ENCODE peak calls at places on chromosome 5, in eight cellular contexts. One of them, this sample, is unnamed.

GRCh38 chr5:146947181-146947941 is 68.8 kb upstream of the PPP2R2B start:
- DNase-seq in lower leg skin: no peak
- DNase-seq in heart left ventricle: no peak
- DNase-seq in left ventricle myocardium inferior: no peak
- DNase-seq in WERI-Rb-1: peak; percentile 37
- DNase-seq in A549: peak; percentile 1
- DNase-seq in thoracic aorta: no peak
- DNase-seq in fibroblast of lung: no peak
- DNase-seq in this sample: no peak

GRCh38 chr5:64229163-64229774 is 63.6 kb downstream of the RNF180 start:
- DNase-seq in lower leg skin: no peak
- DNase-seq in heart left ventricle: no peak
- DNase-seq in left ventricle myocardium inferior: no peak
- DNase-seq in WERI-Rb-1: no peak
- DNase-seq in A549: peak; percentile 33
- DNase-seq in thoracic aorta: no peak
- DNase-seq in fibroblast of lung: peak; percentile 60
- DNase-seq in this sample: peak; percentile 13

GRCh38 chr5:36696059-36696673 is 89.8 kb downstream of the SLC1A3 start:
- DNase-seq in lower leg skin: peak; percentile 90
- DNase-seq in heart left ventricle: peak; percentile 63
- DNase-seq in left ventricle myocardium inferior: peak; percentile 54
- DNase-seq in WERI-Rb-1: peak; percentile 67
- DNase-seq in A549: peak; percentile 55
- DNase-seq in thoracic aorta: no peak
- DNase-seq in fibroblast of lung: peak; percentile 70
- DNase-seq in this sample: peak; percentile 61

GRCh38 chr5:168865973-168866372 is 286.8 kb upstream of the PANK3 start:
- DNase-seq in lower leg skin: no peak
- DNase-seq in heart left ventricle: no peak
- DNase-seq in left ventricle myocardium inferior: no peak
- DNase-seq in WERI-Rb-1: peak; percentile 38
- DNase-seq in A549: no peak
- DNase-seq in thoracic aorta: no peak
- DNase-seq in fibroblast of lung: no peak
- DNase-seq in this sample: no peak

GRCh38 chr5:6757414-6757969 is 44.3 kb downstream of the TENT4A start:
- DNase-seq in lower leg skin: no peak
- DNase-seq in heart left ventricle: peak; percentile 10
- DNase-seq in left ventricle myocardium inferior: no peak
- DNase-seq in WERI-Rb-1: no peak
- DNase-seq in A549: no peak
- DNase-seq in thoracic aorta: no peak
- DNase-seq in fibroblast of lung: no peak
- DNase-seq in this sample: no peak

GRCh38 chr5:141649056-141649688 is 2.0 kb downstream of the FCHSD1 start:
- DNase-seq in lower leg skin: no peak
- DNase-seq in heart left ventricle: no peak
- DNase-seq in left ventricle myocardium inferior: no peak
- DNase-seq in WERI-Rb-1: no peak
- DNase-seq in A549: no peak
- DNase-seq in thoracic aorta: no peak
- DNase-seq in fibroblast of lung: no peak
- DNase-seq in this sample: no peak

GRCh38 chr5:67009028-67009427 is 187.6 kb downstream of the CD180 start:
- DNase-seq in lower leg skin: no peak
- DNase-seq in heart left ventricle: no peak
- DNase-seq in left ventricle myocardium inferior: no peak
- DNase-seq in WERI-Rb-1: no peak
- DNase-seq in A549: no peak
- DNase-seq in thoracic aorta: no peak
- DNase-seq in fibroblast of lung: no peak
- DNase-seq in this sample: no peak

GRCh38 chr5:132378580-132378979 is 9.1 kb downstream of the SLC22A5 start:
- DNase-seq in lower leg skin: peak; percentile 40
- DNase-seq in heart left ventricle: no peak
- DNase-seq in left ventricle myocardium inferior: no peak
- DNase-seq in WERI-Rb-1: peak; percentile 39
- DNase-seq in A549: no peak
- DNase-seq in thoracic aorta: no peak
- DNase-seq in fibroblast of lung: no peak
- DNase-seq in this sample: no peak

GRCh38 chr5:76690704-76691469 is 25.0 kb upstream of the F2R start:
- DNase-seq in lower leg skin: no peak
- DNase-seq in heart left ventricle: no peak
- DNase-seq in left ventricle myocardium inferior: no peak
- DNase-seq in WERI-Rb-1: no peak
- DNase-seq in A549: no peak
- DNase-seq in thoracic aorta: no peak
- DNase-seq in fibroblast of lung: peak; percentile 87
- DNase-seq in this sample: no peak

GRCh38 chr5:151093476-151093889 is 12.6 kb upstream of the TNIP1 start:
- DNase-seq in lower leg skin: no peak
- DNase-seq in heart left ventricle: no peak
- DNase-seq in left ventricle myocardium inferior: no peak
- DNase-seq in WERI-Rb-1: no peak
- DNase-seq in A549: no peak
- DNase-seq in thoracic aorta: no peak
- DNase-seq in fibroblast of lung: peak; percentile 96
- DNase-seq in this sample: peak; percentile 61
- TF ChIP-seq CTCF in lower leg skin: no peak
- TF ChIP-seq CTCF in heart left ventricle: no peak
- TF ChIP-seq CTCF in left ventricle myocardium inferior: no peak
- TF ChIP-seq CTCF in WERI-Rb-1: no peak
- TF ChIP-seq CTCF in A549: no peak
- TF ChIP-seq CTCF in thoracic aorta: no peak
- TF ChIP-seq CTCF in fibroblast of lung: peak; percentile 31
- TF ChIP-seq CTCF in this sample: peak; percentile 32

DNA sequence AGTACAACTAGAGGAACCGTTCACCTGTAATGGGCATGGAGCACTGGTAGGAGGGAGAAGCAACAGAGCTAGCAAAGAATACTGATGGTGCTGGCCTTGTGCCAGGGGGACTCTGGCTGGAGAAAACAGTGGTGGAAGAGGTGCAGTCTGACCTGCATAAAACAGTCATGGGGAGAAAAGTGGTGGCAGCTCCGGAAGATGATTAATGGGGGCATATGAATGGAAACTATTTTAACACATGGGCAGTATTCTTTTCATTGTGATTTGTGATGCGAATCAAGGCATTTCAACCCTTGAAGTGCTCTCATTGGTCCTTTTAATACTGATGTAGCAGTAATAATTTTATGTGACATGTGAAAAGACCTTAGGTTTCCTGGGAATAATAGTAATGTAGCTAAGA is 219.6 kb downstream of the ADAMTS6 start:
- DNase-seq in lower leg skin: no peak
- DNase-seq in heart left ventricle: peak; percentile 30
- DNase-seq in left ventricle myocardium inferior: no peak
- DNase-seq in WERI-Rb-1: no peak
- DNase-seq in A549: no peak
- DNase-seq in thoracic aorta: no peak
- DNase-seq in fibroblast of lung: no peak
- DNase-seq in this sample: no peak
- H3K4me3 ChIP-seq in lower leg skin: no peak overlapping the region
- H3K4me3 ChIP-seq in heart left ventricle: no peak overlapping the region
- H3K4me3 ChIP-seq in left ventricle myocardium inferior: no peak overlapping the region
- H3K4me3 ChIP-seq in WERI-Rb-1: no peak overlapping the region
- H3K4me3 ChIP-seq in A549: no peak overlapping the region
- H3K4me3 ChIP-seq in thoracic aorta: peak overlapping the region; percentile 46
- H3K4me3 ChIP-seq in fibroblast of lung: no peak overlapping the region
- H3K4me3 ChIP-seq in this sample: no peak overlapping the region

DNA sequence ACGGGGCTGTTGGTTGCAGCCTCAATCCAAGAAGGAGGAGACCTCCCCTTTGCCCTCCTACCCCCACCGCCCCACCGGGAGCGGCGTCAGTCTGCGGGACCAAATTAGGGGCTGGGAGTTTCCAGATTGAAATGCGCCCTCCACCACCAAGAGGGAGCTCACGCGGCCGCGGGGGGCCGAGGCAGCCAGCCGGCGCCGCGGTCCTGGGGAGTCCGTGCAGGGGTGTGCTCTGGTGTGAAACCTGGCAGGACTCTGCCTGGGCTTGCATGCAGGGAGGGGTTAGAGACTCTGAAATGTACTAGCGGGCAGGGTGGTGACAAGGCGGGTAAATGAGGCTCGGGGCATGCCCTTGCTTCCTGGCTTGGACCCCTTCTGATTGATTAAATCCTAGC is 989 bp upstream of the FBN2 start:
- DNase-seq in lower leg skin: no peak
- DNase-seq in heart left ventricle: peak; percentile 34
- DNase-seq in left ventricle myocardium inferior: peak; percentile 18
- DNase-seq in WERI-Rb-1: no peak
- DNase-seq in A549: peak; percentile 18
- DNase-seq in thoracic aorta: no peak
- DNase-seq in fibroblast of lung: peak; percentile 13
- DNase-seq in this sample: no peak
- TF ChIP-seq CTCF in lower leg skin: no peak
- TF ChIP-seq CTCF in heart left ventricle: no peak
- TF ChIP-seq CTCF in left ventricle myocardium inferior: no peak
- TF ChIP-seq CTCF in WERI-Rb-1: no peak
- TF ChIP-seq CTCF in A549: no peak
- TF ChIP-seq CTCF in thoracic aorta: no peak
- TF ChIP-seq CTCF in fibroblast of lung: peak; percentile 5
- TF ChIP-seq CTCF in this sample: no peak

DNA sequence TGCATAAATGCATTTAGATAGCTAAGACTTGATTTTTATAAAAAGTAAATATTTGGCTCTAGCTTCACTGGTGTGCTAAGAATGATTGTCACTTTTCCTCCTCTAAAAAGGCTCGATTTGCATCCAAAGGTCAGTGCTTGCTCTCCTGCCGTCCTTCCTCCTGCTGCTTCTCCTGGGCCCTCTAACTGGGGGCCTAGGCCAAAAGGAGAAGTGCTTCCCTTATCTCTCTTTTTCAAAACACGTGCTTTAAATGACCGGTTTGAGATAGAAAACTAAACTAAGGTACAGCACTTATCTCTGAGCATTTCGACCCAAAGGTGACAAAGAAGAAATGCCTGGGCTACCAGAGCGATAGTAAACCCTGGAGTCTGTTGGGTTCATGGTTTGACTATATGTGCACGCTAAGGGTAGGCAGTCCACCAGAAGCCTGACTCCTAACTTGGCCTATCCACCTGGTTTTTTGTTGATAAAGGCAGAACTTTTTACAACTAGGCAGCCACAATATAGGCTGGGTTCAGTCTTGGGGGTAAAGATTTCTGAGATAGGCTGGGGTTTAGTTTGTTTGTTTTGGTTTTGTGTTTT is 3.9 kb downstream of the NR2F1-AS1 start:
- DNase-seq in lower leg skin: no peak
- DNase-seq in heart left ventricle: no peak
- DNase-seq in left ventricle myocardium inferior: no peak
- DNase-seq in WERI-Rb-1: no peak
- DNase-seq in A549: no peak
- DNase-seq in thoracic aorta: no peak
- DNase-seq in fibroblast of lung: no peak
- DNase-seq in this sample: no peak
- H3K4me3 ChIP-seq in lower leg skin: no peak overlapping the region
- H3K4me3 ChIP-seq in heart left ventricle: no peak overlapping the region
- H3K4me3 ChIP-seq in left ventricle myocardium inferior: no peak overlapping the region
- H3K4me3 ChIP-seq in WERI-Rb-1: no peak overlapping the region
- H3K4me3 ChIP-seq in A549: no peak overlapping the region
- H3K4me3 ChIP-seq in thoracic aorta: no peak overlapping the region
- H3K4me3 ChIP-seq in fibroblast of lung: peak overlapping the region; percentile 17
- H3K4me3 ChIP-seq in this sample: no peak overlapping the region

DNA sequence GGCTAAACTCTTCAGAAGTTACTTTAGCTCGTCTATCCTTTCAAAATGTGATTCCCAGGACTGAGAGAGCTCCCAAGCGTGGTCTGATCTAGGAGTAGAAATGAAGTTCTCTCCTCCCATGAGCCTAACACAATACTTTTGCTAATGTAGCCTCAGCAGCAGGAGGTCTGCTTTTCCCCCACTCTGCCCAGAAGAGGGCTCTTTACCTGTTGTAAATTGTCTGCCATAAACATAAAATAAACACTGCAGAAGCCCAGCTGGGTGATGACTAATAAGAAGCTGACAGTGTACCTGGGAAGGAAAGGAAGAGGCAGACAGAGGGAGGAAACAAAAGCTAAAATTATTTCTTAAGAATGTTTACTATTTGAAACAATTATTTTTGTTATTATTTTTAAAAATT is 15.4 kb downstream of the SLC36A3 start:
- DNase-seq in lower leg skin: no peak
- DNase-seq in heart left ventricle: no peak
- DNase-seq in left ventricle myocardium inferior: no peak
- DNase-seq in WERI-Rb-1: no peak
- DNase-seq in A549: no peak
- DNase-seq in thoracic aorta: no peak
- DNase-seq in fibroblast of lung: no peak
- DNase-seq in this sample: no peak
- TF ChIP-seq CTCF in lower leg skin: no peak
- TF ChIP-seq CTCF in heart left ventricle: no peak
- TF ChIP-seq CTCF in left ventricle myocardium inferior: no peak
- TF ChIP-seq CTCF in WERI-Rb-1: no peak
- TF ChIP-seq CTCF in A549: no peak
- TF ChIP-seq CTCF in thoracic aorta: no peak
- TF ChIP-seq CTCF in fibroblast of lung: no peak
- TF ChIP-seq CTCF in this sample: no peak

GRCh38 chr5:14440598-14441401 is 140.8 kb upstream of the OTULINL start:
- DNase-seq in lower leg skin: peak; percentile 89
- DNase-seq in heart left ventricle: peak; percentile 77
- DNase-seq in left ventricle myocardium inferior: peak; percentile 72
- DNase-seq in WERI-Rb-1: peak; percentile 68
- DNase-seq in A549: no peak
- DNase-seq in thoracic aorta: no peak
- DNase-seq in fibroblast of lung: peak; percentile 95
- DNase-seq in this sample: peak; percentile 85
- H3K4me3 ChIP-seq in lower leg skin: peak overlapping the region; percentile 7
- H3K4me3 ChIP-seq in heart left ventricle: peak overlapping the region; percentile 25
- H3K4me3 ChIP-seq in left ventricle myocardium inferior: peak overlapping the region; percentile 65
- H3K4me3 ChIP-seq in WERI-Rb-1: peak overlapping the region; percentile 54
- H3K4me3 ChIP-seq in A549: no peak overlapping the region
- H3K4me3 ChIP-seq in thoracic aorta: peak overlapping the region; percentile 63
- H3K4me3 ChIP-seq in fibroblast of lung: peak overlapping the region; percentile 67
- H3K4me3 ChIP-seq in this sample: peak overlapping the region; percentile 45

This sample was measured in astrocyte of the cerebellum.